ENCODE peak calls at places on chromosomes 2 and 18, in ten cellular contexts. X is dorsolateral prefrontal cortex, B is HFFc6, S is cardiac muscle cell, A is AG04450, V is AG10803, P is RWPE1, K is IMR-90, Y is heart right ventricle, W is A549. H is an unnamed sample.

GRCh38 chr2:173568054-173568453 is 213.4 kb downstream of the CDCA7 start:
- DNase-seq in X (no peak), B (peak; percentile 28), S (peak; percentile 72), A (no peak), V (peak; percentile 13), P (no peak), K (no peak), Y (peak; percentile 17), W (no peak), H (peak; percentile 88)

GRCh38 chr2:42842418-42842817 is 50.0 kb upstream of the HAAO start:
- DNase-seq in X (no peak), B (no peak), S (no peak), A (no peak), V (no peak), P (no peak), K (no peak), Y (no peak), W (no peak), H (peak; percentile 6)

GRCh38 chr2:189394525-189394924 is 46.7 kb upstream of the WDR75 start:
- DNase-seq in X (no peak), B (no peak), S (no peak), A (no peak), V (no peak), P (no peak), K (no peak), Y (no peak), W (no peak), H (no peak)

GRCh38 chr2:226746206-226746800 is 53.3 kb downstream of the IRS1 start:
- DNase-seq in X (no peak), B (no peak), S (no peak), A (no peak), V (peak; percentile 35), P (no peak), K (no peak), Y (no peak), W (no peak), H (no peak)

GRCh38 chr2:236143811-236144210 is 24.4 kb downstream of the GBX2 start:
- DNase-seq in X (no peak), B (no peak), S (no peak), A (no peak), V (no peak), P (no peak), K (no peak), Y (no peak), W (no peak), H (no peak)

GRCh38 chr2:98731709-98732349 is 897 bp upstream of the MGAT4A start:
- DNase-seq in X (no peak), B (no peak), S (peak; percentile 4), A (no peak), V (no peak), P (no peak), K (no peak), Y (no peak), W (no peak), H (no peak)

GRCh38 chr2:137229834-137230233 is 464.5 kb downstream of the THSD7B start:
- DNase-seq in X (no peak), B (peak; percentile 35), S (no peak), A (no peak), V (no peak), P (no peak), K (no peak), Y (no peak), W (no peak), H (no peak)

GRCh38 chr18:35171315-35171987 is 69.4 kb upstream of the ZNF397 start:
- DNase-seq in X (no peak), B (no peak), S (no peak), A (no peak), V (no peak), P (no peak), K (no peak), Y (no peak), W (no peak), H (no peak)

GRCh38 chr2:118975133-118975532 is 33.1 kb downstream of the MARCO start:
- DNase-seq in X (no peak), B (no peak), S (no peak), A (no peak), V (no peak), P (no peak), K (no peak), Y (no peak), W (no peak), H (no peak)

GRCh38 chr2:120914839-120915521 is 179.3 kb downstream of the GLI2 start:
- DNase-seq in X (no peak), B (peak; percentile 92), S (peak; percentile 81), A (peak; percentile 68), V (peak; percentile 94), P (peak; percentile 76), K (peak; percentile 94), Y (peak; percentile 85), W (peak; percentile 51), H (peak; percentile 59)

GRCh38 chr2:27735263-27735904 is 36.1 kb upstream of the MRPL33 start:
- DNase-seq in X (no peak), B (no peak), S (peak; percentile 48), A (peak; percentile 10), V (peak; percentile 76), P (peak; percentile 63), K (peak; percentile 54), Y (peak; percentile 84), W (no peak), H (peak; percentile 91)

GRCh38 chr2:240503375-240503774 is 54.4 kb downstream of the ANKMY1 start:
- DNase-seq in X (no peak), B (no peak), S (no peak), A (no peak), V (no peak), P (no peak), K (no peak), Y (no peak), W (no peak), H (peak; percentile 17)

GRCh38 chr2:224712346-224712745 is 3.8 kb downstream of the CCDC195 start:
- DNase-seq in X (no peak), B (no peak), S (no peak), A (no peak), V (peak; percentile 73), P (no peak), K (peak; percentile 2), Y (no peak), W (no peak), H (no peak)

GRCh38 chr18:70121842-70122241 is 83.6 kb downstream of the RTTN start:
- DNase-seq in X (no peak), B (no peak), S (no peak), A (no peak), V (no peak), P (no peak), K (no peak), Y (no peak), W (no peak), H (no peak)

GRCh38 chr2:196171248-196171871 is at the start of gene STK17B:
- DNase-seq in X (peak; percentile 82), B (peak; percentile 90), S (peak; percentile 97), A (peak; percentile 73), V (peak; percentile 90), P (peak; percentile 97), K (peak; percentile 91), Y (peak; percentile 96), W (peak; percentile 90), H (peak; percentile 98)
- TF ChIP-seq CTCF in X (no peak), B (peak; percentile 49), S (peak; percentile 22), A (peak; percentile 31), V (peak; percentile 24), P (no peak), K (no peak), Y (peak; percentile 8), W (no peak), H (peak; percentile 38)

DNA sequence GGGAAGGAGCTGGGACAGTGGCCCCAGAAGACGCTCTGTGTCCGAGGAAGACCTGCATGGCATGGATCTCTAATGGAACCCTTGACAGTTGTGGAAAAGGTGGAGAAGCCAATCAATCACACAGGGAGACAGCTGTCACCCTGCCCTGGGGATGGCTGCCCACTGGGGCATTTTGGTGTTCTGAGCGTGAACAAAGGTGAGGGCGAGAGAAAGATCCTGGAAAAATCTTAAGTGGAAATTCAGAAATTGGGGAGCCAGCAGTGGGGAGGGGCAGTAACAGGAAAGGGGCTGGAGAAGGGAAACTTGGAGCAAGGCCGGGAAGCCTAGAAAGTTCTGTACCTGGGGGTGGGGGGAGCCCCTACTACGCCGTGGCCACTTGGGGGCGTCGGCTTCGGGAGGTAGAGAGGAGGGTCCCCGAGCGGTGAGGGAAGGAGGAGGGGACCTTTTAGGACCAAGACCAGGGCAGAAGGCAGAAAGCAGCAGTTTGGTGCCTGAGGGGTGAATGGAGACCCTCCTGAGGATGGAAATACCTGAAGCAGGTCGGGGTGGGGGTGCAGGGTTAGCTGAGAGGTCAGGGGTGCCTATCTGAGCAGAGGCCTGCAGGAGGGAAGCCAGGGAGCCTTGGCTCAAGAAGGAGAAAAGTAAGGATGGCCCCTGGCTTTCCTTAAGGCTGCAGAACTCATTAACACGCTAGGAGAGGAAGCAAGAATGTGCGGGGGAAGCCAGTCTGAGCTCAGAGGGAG is 30.0 kb downstream of the NGEF start:
- DNase-seq in X (no peak), B (no peak), S (no peak), A (no peak), V (no peak), P (no peak), K (no peak), Y (no peak), W (no peak), H (peak; percentile 83)
- TF ChIP-seq CTCF in X (no peak), B (peak; percentile 8), S (no peak), A (no peak), V (no peak), P (no peak), K (no peak), Y (no peak), W (peak; percentile 9), H (peak; percentile 67)

DNA sequence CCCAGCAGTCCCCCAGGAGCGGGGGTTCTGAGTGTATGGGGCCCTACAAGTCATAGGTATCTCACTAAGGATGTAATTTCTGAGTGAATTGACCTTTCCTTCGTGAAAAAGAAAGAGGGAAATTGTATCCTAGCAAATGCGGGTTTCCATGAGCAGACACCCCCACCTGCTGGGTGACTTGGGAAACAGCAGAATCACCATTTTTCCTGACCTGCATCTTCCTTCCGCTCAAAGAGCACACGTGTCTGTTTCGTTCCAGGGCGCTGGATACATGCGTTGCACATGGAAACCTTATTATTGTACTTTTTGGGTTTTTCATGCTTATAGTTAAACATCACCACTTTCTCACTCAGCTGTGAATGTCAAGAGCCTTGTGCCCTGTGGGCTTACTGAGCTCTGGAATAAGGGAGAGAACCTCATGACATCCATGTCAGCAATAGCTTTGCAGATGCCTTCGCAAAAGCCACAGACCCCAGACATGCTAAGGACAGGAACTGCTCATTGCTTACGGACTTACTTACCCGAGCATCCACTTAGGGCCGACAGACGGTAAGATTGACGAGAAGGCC is 132.8 kb downstream of the TPO start:
- DNase-seq in X (no peak), B (peak; percentile 42), S (peak; percentile 60), A (peak; percentile 37), V (peak; percentile 59), P (peak; percentile 71), K (peak; percentile 63), Y (no peak), W (peak; percentile 69), H (peak; percentile 88)
- TF ChIP-seq CTCF in X (peak; percentile 90), B (peak; percentile 92), S (peak; percentile 91), A (peak; percentile 93), V (peak; percentile 95), P (peak; percentile 82), K (peak; percentile 96), Y (peak; percentile 92), W (peak; percentile 90), H (peak; percentile 91)

DNA sequence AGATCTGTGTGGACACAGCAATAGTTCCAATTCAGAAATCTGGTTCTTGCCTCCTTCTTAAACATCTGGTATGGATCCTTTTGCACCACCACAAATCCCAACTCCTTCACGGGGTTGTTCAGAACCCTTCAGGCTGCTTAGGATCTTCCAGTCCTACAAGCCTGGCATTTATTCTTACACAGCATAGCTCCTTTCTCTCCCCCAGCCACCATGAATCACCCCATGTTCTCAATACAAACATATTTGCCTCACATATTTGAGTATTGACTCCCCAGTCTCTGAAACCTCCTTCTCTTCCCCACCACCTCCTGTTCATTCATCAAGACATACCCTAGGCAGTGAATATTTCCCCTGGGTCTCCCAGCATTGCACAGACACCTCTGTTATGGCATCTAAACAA is 155.2 kb downstream of the ALK start:
- DNase-seq in X (no peak), B (peak; percentile 7), S (no peak), A (peak; percentile 45), V (peak; percentile 22), P (peak; percentile 23), K (peak; percentile 55), Y (no peak), W (no peak), H (no peak)
- TF ChIP-seq CTCF in X (no peak), B (no peak), S (no peak), A (no peak), V (no peak), P (no peak), K (no peak), Y (no peak), W (no peak), H (no peak)

H was measured in endodermal cell.